ENCODE peak calls at places on chromosomes 6 and 20, in nine cellular contexts. One of them, this sample, is unnamed.

GRCh38 chr6:45428734-45429133 is 51.0 kb upstream of the SUPT3H start:
- DNase-seq in occipital lobe: no peak
- DNase-seq in T-cell: no peak
- DNase-seq in mucosa of gallbladder: no peak
- DNase-seq in sigmoid colon: no peak
- DNase-seq in activated CD4-positive, CD25-positive, alpha-beta regulatory T cell treated with anti-CD3 and anti-CD28 coated beads, Interleukin-2, amount 50 U/mL, for 72 hours: no peak
- DNase-seq in A549: no peak
- DNase-seq in DMS153: no peak
- DNase-seq in Ammon's horn: no peak
- DNase-seq in this sample: no peak

GRCh38 chr6:130613176-130613575 is 214.0 kb upstream of the SMLR1 start:
- DNase-seq in Ammon's horn: no peak
- DNase-seq in occipital lobe: no peak
- DNase-seq in A549: no peak
- DNase-seq in T-cell: no peak
- DNase-seq in mucosa of gallbladder: no peak
- DNase-seq in sigmoid colon: no peak
- DNase-seq in activated CD4-positive, CD25-positive, alpha-beta regulatory T cell treated with anti-CD3 and anti-CD28 coated beads, Interleukin-2, amount 50 U/mL, for 72 hours: no peak
- DNase-seq in DMS153: no peak
- DNase-seq in this sample: no peak

GRCh38 chr20:62735331-62735821 is 26.7 kb downstream of the NTSR1 start:
- DNase-seq in T-cell: no peak
- DNase-seq in mucosa of gallbladder: no peak
- DNase-seq in DMS153: no peak
- DNase-seq in sigmoid colon: no peak
- DNase-seq in Ammon's horn: peak
- DNase-seq in occipital lobe: no peak
- DNase-seq in A549: no peak
- DNase-seq in activated CD4-positive, CD25-positive, alpha-beta regulatory T cell treated with anti-CD3 and anti-CD28 coated beads, Interleukin-2, amount 50 U/mL, for 72 hours: no peak
- DNase-seq in this sample: peak

GRCh38 chr6:39978240-39978639 is 44.0 kb upstream of the MOCS1 start:
- DNase-seq in mucosa of gallbladder: no peak
- DNase-seq in Ammon's horn: no peak
- DNase-seq in sigmoid colon: no peak
- DNase-seq in occipital lobe: no peak
- DNase-seq in T-cell: no peak
- DNase-seq in activated CD4-positive, CD25-positive, alpha-beta regulatory T cell treated with anti-CD3 and anti-CD28 coated beads, Interleukin-2, amount 50 U/mL, for 72 hours: no peak
- DNase-seq in DMS153: no peak
- DNase-seq in A549: no peak
- DNase-seq in this sample: no peak

GRCh38 chr6:166559211-166559610 is 27.3 kb downstream of the RAMACL start:
- DNase-seq in T-cell: no peak
- DNase-seq in occipital lobe: no peak
- DNase-seq in Ammon's horn: no peak
- DNase-seq in activated CD4-positive, CD25-positive, alpha-beta regulatory T cell treated with anti-CD3 and anti-CD28 coated beads, Interleukin-2, amount 50 U/mL, for 72 hours: no peak
- DNase-seq in A549: no peak
- DNase-seq in DMS153: no peak
- DNase-seq in mucosa of gallbladder: no peak
- DNase-seq in sigmoid colon: no peak
- DNase-seq in this sample: no peak

GRCh38 chr6:156662025-156662445 is 115.1 kb upstream of the ARID1B start:
- DNase-seq in Ammon's horn: no peak
- DNase-seq in DMS153: no peak
- DNase-seq in T-cell: no peak
- DNase-seq in occipital lobe: no peak
- DNase-seq in A549: peak
- DNase-seq in activated CD4-positive, CD25-positive, alpha-beta regulatory T cell treated with anti-CD3 and anti-CD28 coated beads, Interleukin-2, amount 50 U/mL, for 72 hours: no peak
- DNase-seq in sigmoid colon: no peak
- DNase-seq in mucosa of gallbladder: no peak
- DNase-seq in this sample: no peak

GRCh38 chr6:68108243-68108835 is 526.7 kb upstream of the ADGRB3 start:
- DNase-seq in DMS153: no peak
- DNase-seq in sigmoid colon: no peak
- DNase-seq in activated CD4-positive, CD25-positive, alpha-beta regulatory T cell treated with anti-CD3 and anti-CD28 coated beads, Interleukin-2, amount 50 U/mL, for 72 hours: no peak
- DNase-seq in mucosa of gallbladder: no peak
- DNase-seq in Ammon's horn: no peak
- DNase-seq in T-cell: no peak
- DNase-seq in A549: peak
- DNase-seq in occipital lobe: no peak
- DNase-seq in this sample: no peak

GRCh38 chr6:170085475-170086401 is 205.1 kb downstream of the DLL1 start:
- DNase-seq in A549: no peak
- DNase-seq in occipital lobe: no peak
- DNase-seq in DMS153: no peak
- DNase-seq in T-cell: no peak
- DNase-seq in mucosa of gallbladder: no peak
- DNase-seq in sigmoid colon: peak
- DNase-seq in Ammon's horn: no peak
- DNase-seq in activated CD4-positive, CD25-positive, alpha-beta regulatory T cell treated with anti-CD3 and anti-CD28 coated beads, Interleukin-2, amount 50 U/mL, for 72 hours: peak
- DNase-seq in this sample: peak

GRCh38 chr6:51626391-51626790 is 461.0 kb downstream of the PKHD1 start:
- DNase-seq in activated CD4-positive, CD25-positive, alpha-beta regulatory T cell treated with anti-CD3 and anti-CD28 coated beads, Interleukin-2, amount 50 U/mL, for 72 hours: no peak
- DNase-seq in sigmoid colon: no peak
- DNase-seq in A549: no peak
- DNase-seq in T-cell: no peak
- DNase-seq in DMS153: no peak
- DNase-seq in Ammon's horn: peak
- DNase-seq in occipital lobe: no peak
- DNase-seq in mucosa of gallbladder: no peak
- DNase-seq in this sample: no peak

GRCh38 chr20:52494244-52494643 is 302.7 kb upstream of the ZFP64 start:
- DNase-seq in T-cell: no peak
- DNase-seq in mucosa of gallbladder: no peak
- DNase-seq in sigmoid colon: no peak
- DNase-seq in Ammon's horn: peak
- DNase-seq in activated CD4-positive, CD25-positive, alpha-beta regulatory T cell treated with anti-CD3 and anti-CD28 coated beads, Interleukin-2, amount 50 U/mL, for 72 hours: no peak
- DNase-seq in A549: peak
- DNase-seq in occipital lobe: no peak
- DNase-seq in DMS153: no peak
- DNase-seq in this sample: no peak

GRCh38 chr6:41063884-41064285 is 8.3 kb downstream of the OARD1 start:
- DNase-seq in sigmoid colon: no peak
- DNase-seq in DMS153: no peak
- DNase-seq in activated CD4-positive, CD25-positive, alpha-beta regulatory T cell treated with anti-CD3 and anti-CD28 coated beads, Interleukin-2, amount 50 U/mL, for 72 hours: no peak
- DNase-seq in mucosa of gallbladder: no peak
- DNase-seq in Ammon's horn: no peak
- DNase-seq in A549: no peak
- DNase-seq in T-cell: no peak
- DNase-seq in occipital lobe: no peak
- DNase-seq in this sample: no peak

GRCh38 chr6:73519943-73520687 is 717 bp downstream of the EEF1A1 start:
- DNase-seq in DMS153: peak
- DNase-seq in activated CD4-positive, CD25-positive, alpha-beta regulatory T cell treated with anti-CD3 and anti-CD28 coated beads, Interleukin-2, amount 50 U/mL, for 72 hours: peak
- DNase-seq in A549: peak
- DNase-seq in sigmoid colon: peak
- DNase-seq in T-cell: peak
- DNase-seq in occipital lobe: peak
- DNase-seq in mucosa of gallbladder: peak
- DNase-seq in Ammon's horn: peak
- DNase-seq in this sample: peak

GRCh38 chr6:143357152-143357551 is 93.3 kb downstream of the ADAT2 start:
- DNase-seq in T-cell: no peak
- DNase-seq in A549: no peak
- DNase-seq in occipital lobe: no peak
- DNase-seq in mucosa of gallbladder: no peak
- DNase-seq in DMS153: no peak
- DNase-seq in activated CD4-positive, CD25-positive, alpha-beta regulatory T cell treated with anti-CD3 and anti-CD28 coated beads, Interleukin-2, amount 50 U/mL, for 72 hours: no peak
- DNase-seq in sigmoid colon: no peak
- DNase-seq in Ammon's horn: no peak
- DNase-seq in this sample: no peak

GRCh38 chr6:134764741-134765140 is 185.2 kb downstream of the ALDH8A1 start:
- DNase-seq in DMS153: no peak
- DNase-seq in A549: no peak
- DNase-seq in mucosa of gallbladder: no peak
- DNase-seq in T-cell: no peak
- DNase-seq in occipital lobe: no peak
- DNase-seq in activated CD4-positive, CD25-positive, alpha-beta regulatory T cell treated with anti-CD3 and anti-CD28 coated beads, Interleukin-2, amount 50 U/mL, for 72 hours: no peak
- DNase-seq in Ammon's horn: no peak
- DNase-seq in sigmoid colon: no peak
- DNase-seq in this sample: no peak

GRCh38 chr20:6838181-6838826 is 70.8 kb downstream of the BMP2 start:
- DNase-seq in DMS153: peak
- DNase-seq in activated CD4-positive, CD25-positive, alpha-beta regulatory T cell treated with anti-CD3 and anti-CD28 coated beads, Interleukin-2, amount 50 U/mL, for 72 hours: no peak
- DNase-seq in A549: no peak
- DNase-seq in mucosa of gallbladder: no peak
- DNase-seq in Ammon's horn: no peak
- DNase-seq in occipital lobe: no peak
- DNase-seq in T-cell: no peak
- DNase-seq in sigmoid colon: no peak
- DNase-seq in this sample: no peak

GRCh38 chr6:54255881-54256280 is 52.4 kb upstream of the TINAG start:
- DNase-seq in mucosa of gallbladder: no peak
- DNase-seq in occipital lobe: peak
- DNase-seq in T-cell: no peak
- DNase-seq in activated CD4-positive, CD25-positive, alpha-beta regulatory T cell treated with anti-CD3 and anti-CD28 coated beads, Interleukin-2, amount 50 U/mL, for 72 hours: no peak
- DNase-seq in DMS153: no peak
- DNase-seq in sigmoid colon: no peak
- DNase-seq in Ammon's horn: no peak
- DNase-seq in A549: no peak
- DNase-seq in this sample: no peak

GRCh38 chr6:106257195-106257594 is 68.4 kb downstream of the ATG5 start:
- DNase-seq in A549: no peak
- DNase-seq in activated CD4-positive, CD25-positive, alpha-beta regulatory T cell treated with anti-CD3 and anti-CD28 coated beads, Interleukin-2, amount 50 U/mL, for 72 hours: no peak
- DNase-seq in Ammon's horn: no peak
- DNase-seq in T-cell: no peak
- DNase-seq in mucosa of gallbladder: no peak
- DNase-seq in DMS153: no peak
- DNase-seq in occipital lobe: no peak
- DNase-seq in sigmoid colon: no peak
- DNase-seq in this sample: no peak

GRCh38 chr6:44593539-44593944 is 206.0 kb downstream of the CDC5L start:
- DNase-seq in activated CD4-positive, CD25-positive, alpha-beta regulatory T cell treated with anti-CD3 and anti-CD28 coated beads, Interleukin-2, amount 50 U/mL, for 72 hours: peak
- DNase-seq in Ammon's horn: peak
- DNase-seq in A549: peak
- DNase-seq in DMS153: no peak
- DNase-seq in mucosa of gallbladder: peak
- DNase-seq in T-cell: no peak
- DNase-seq in sigmoid colon: no peak
- DNase-seq in occipital lobe: no peak
- DNase-seq in this sample: no peak

GRCh38 chr6:55954436-55954835 is 79.0 kb upstream of the BMP5 start:
- DNase-seq in activated CD4-positive, CD25-positive, alpha-beta regulatory T cell treated with anti-CD3 and anti-CD28 coated beads, Interleukin-2, amount 50 U/mL, for 72 hours: no peak
- DNase-seq in occipital lobe: no peak
- DNase-seq in DMS153: no peak
- DNase-seq in A549: no peak
- DNase-seq in mucosa of gallbladder: no peak
- DNase-seq in T-cell: no peak
- DNase-seq in Ammon's horn: no peak
- DNase-seq in sigmoid colon: no peak
- DNase-seq in this sample: no peak

GRCh38 chr6:166570929-166571699 is 15.4 kb downstream of the RAMACL start:
- DNase-seq in activated CD4-positive, CD25-positive, alpha-beta regulatory T cell treated with anti-CD3 and anti-CD28 coated beads, Interleukin-2, amount 50 U/mL, for 72 hours: no peak
- DNase-seq in DMS153: no peak
- DNase-seq in sigmoid colon: no peak
- DNase-seq in occipital lobe: no peak
- DNase-seq in A549: no peak
- DNase-seq in mucosa of gallbladder: no peak
- DNase-seq in Ammon's horn: no peak
- DNase-seq in T-cell: no peak
- DNase-seq in this sample: no peak

GRCh38 chr20:12598894-12599293 is 409.9 kb upstream of the SPTLC3 start:
- DNase-seq in occipital lobe: no peak
- DNase-seq in Ammon's horn: no peak
- DNase-seq in mucosa of gallbladder: no peak
- DNase-seq in A549: no peak
- DNase-seq in T-cell: no peak
- DNase-seq in sigmoid colon: no peak
- DNase-seq in activated CD4-positive, CD25-positive, alpha-beta regulatory T cell treated with anti-CD3 and anti-CD28 coated beads, Interleukin-2, amount 50 U/mL, for 72 hours: no peak
- DNase-seq in DMS153: no peak
- DNase-seq in this sample: no peak

GRCh38 chr6:149026530-149026942 is 279.7 kb downstream of the UST start:
- DNase-seq in sigmoid colon: no peak
- DNase-seq in DMS153: peak
- DNase-seq in mucosa of gallbladder: peak
- DNase-seq in T-cell: no peak
- DNase-seq in A549: peak
- DNase-seq in Ammon's horn: no peak
- DNase-seq in activated CD4-positive, CD25-positive, alpha-beta regulatory T cell treated with anti-CD3 and anti-CD28 coated beads, Interleukin-2, amount 50 U/mL, for 72 hours: no peak
- DNase-seq in occipital lobe: no peak
- DNase-seq in this sample: no peak

GRCh38 chr6:111521497-111522275 is 38.7 kb upstream of the REV3L start:
- DNase-seq in DMS153: no peak
- DNase-seq in sigmoid colon: no peak
- DNase-seq in T-cell: no peak
- DNase-seq in A549: no peak
- DNase-seq in Ammon's horn: no peak
- DNase-seq in activated CD4-positive, CD25-positive, alpha-beta regulatory T cell treated with anti-CD3 and anti-CD28 coated beads, Interleukin-2, amount 50 U/mL, for 72 hours: no peak
- DNase-seq in occipital lobe: no peak
- DNase-seq in mucosa of gallbladder: no peak
- DNase-seq in this sample: no peak

GRCh38 chr20:38890497-38890818 is 35.8 kb upstream of the FAM83D start:
- DNase-seq in occipital lobe: no peak
- DNase-seq in T-cell: no peak
- DNase-seq in sigmoid colon: no peak
- DNase-seq in mucosa of gallbladder: no peak
- DNase-seq in A549: peak
- DNase-seq in Ammon's horn: no peak
- DNase-seq in DMS153: no peak
- DNase-seq in activated CD4-positive, CD25-positive, alpha-beta regulatory T cell treated with anti-CD3 and anti-CD28 coated beads, Interleukin-2, amount 50 U/mL, for 72 hours: no peak
- DNase-seq in this sample: no peak

GRCh38 chr6:157249756-157250155 is 73.6 kb downstream of the TMEM242 start:
- DNase-seq in occipital lobe: no peak
- DNase-seq in T-cell: no peak
- DNase-seq in activated CD4-positive, CD25-positive, alpha-beta regulatory T cell treated with anti-CD3 and anti-CD28 coated beads, Interleukin-2, amount 50 U/mL, for 72 hours: no peak
- DNase-seq in Ammon's horn: no peak
- DNase-seq in mucosa of gallbladder: no peak
- DNase-seq in A549: no peak
- DNase-seq in sigmoid colon: no peak
- DNase-seq in DMS153: no peak
- DNase-seq in this sample: no peak

GRCh38 chr6:132414761-132415160 is 13.5 kb upstream of the MOXD1 start:
- DNase-seq in DMS153: no peak
- DNase-seq in sigmoid colon: no peak
- DNase-seq in mucosa of gallbladder: no peak
- DNase-seq in occipital lobe: no peak
- DNase-seq in activated CD4-positive, CD25-positive, alpha-beta regulatory T cell treated with anti-CD3 and anti-CD28 coated beads, Interleukin-2, amount 50 U/mL, for 72 hours: no peak
- DNase-seq in Ammon's horn: no peak
- DNase-seq in T-cell: no peak
- DNase-seq in A549: no peak
- DNase-seq in this sample: no peak

GRCh38 chr6:3746119-3746691 is 5.3 kb downstream of the PXDC1 start:
- DNase-seq in T-cell: no peak
- DNase-seq in A549: no peak
- DNase-seq in Ammon's horn: no peak
- DNase-seq in activated CD4-positive, CD25-positive, alpha-beta regulatory T cell treated with anti-CD3 and anti-CD28 coated beads, Interleukin-2, amount 50 U/mL, for 72 hours: no peak
- DNase-seq in mucosa of gallbladder: no peak
- DNase-seq in DMS153: no peak
- DNase-seq in sigmoid colon: no peak
- DNase-seq in occipital lobe: no peak
- DNase-seq in this sample: peak

GRCh38 chr20:40286991-40287531 is 402.0 kb downstream of the MAFB start:
- DNase-seq in sigmoid colon: peak
- DNase-seq in Ammon's horn: peak
- DNase-seq in activated CD4-positive, CD25-positive, alpha-beta regulatory T cell treated with anti-CD3 and anti-CD28 coated beads, Interleukin-2, amount 50 U/mL, for 72 hours: no peak
- DNase-seq in DMS153: no peak
- DNase-seq in occipital lobe: peak
- DNase-seq in mucosa of gallbladder: peak
- DNase-seq in A549: no peak
- DNase-seq in T-cell: no peak
- DNase-seq in this sample: peak

GRCh38 chr6:36263390-36263789 is 6.5 kb upstream of the PNPLA1 start:
- DNase-seq in DMS153: no peak
- DNase-seq in A549: no peak
- DNase-seq in sigmoid colon: no peak
- DNase-seq in T-cell: no peak
- DNase-seq in activated CD4-positive, CD25-positive, alpha-beta regulatory T cell treated with anti-CD3 and anti-CD28 coated beads, Interleukin-2, amount 50 U/mL, for 72 hours: no peak
- DNase-seq in occipital lobe: no peak
- DNase-seq in Ammon's horn: no peak
- DNase-seq in mucosa of gallbladder: no peak
- DNase-seq in this sample: no peak

GRCh38 chr6:3325210-3325609 is 66.5 kb downstream of the PSMG4 start:
- DNase-seq in Ammon's horn: peak
- DNase-seq in mucosa of gallbladder: peak
- DNase-seq in DMS153: no peak
- DNase-seq in occipital lobe: no peak
- DNase-seq in activated CD4-positive, CD25-positive, alpha-beta regulatory T cell treated with anti-CD3 and anti-CD28 coated beads, Interleukin-2, amount 50 U/mL, for 72 hours: no peak
- DNase-seq in sigmoid colon: peak
- DNase-seq in A549: no peak
- DNase-seq in T-cell: no peak
- DNase-seq in this sample: no peak

GRCh38 chr6:6747371-6747770 is 158.9 kb downstream of the LY86 start:
- DNase-seq in mucosa of gallbladder: no peak
- DNase-seq in Ammon's horn: no peak
- DNase-seq in occipital lobe: no peak
- DNase-seq in DMS153: no peak
- DNase-seq in sigmoid colon: no peak
- DNase-seq in A549: no peak
- DNase-seq in activated CD4-positive, CD25-positive, alpha-beta regulatory T cell treated with anti-CD3 and anti-CD28 coated beads, Interleukin-2, amount 50 U/mL, for 72 hours: no peak
- DNase-seq in T-cell: no peak
- DNase-seq in this sample: no peak